ENCODE peak calls at places on chromosome 13, in four cellular contexts. Z is pulmonary artery endothelial cell, V is SW480, P is SW 1271. C is an unnamed sample.

GRCh38 chr13:36030670-36031331 is 100.4 kb downstream of the DCLK1 start:
- DNase-seq in Z (no peak), V (no peak), P (no peak), C (peak)

GRCh38 chr13:97435794-97436193 is 1.8 kb downstream of the RAP2A start:
- DNase-seq in V (peak), Z (no peak), P (no peak), C (no peak)

GRCh38 chr13:109385161-109385560 is 401.2 kb downstream of the IRS2 start:
- DNase-seq in P (no peak), V (no peak), Z (no peak), C (no peak)

GRCh38 chr13:58043971-58044370 is 412.4 kb downstream of the PCDH17 start:
- DNase-seq in Z (no peak), P (no peak), V (no peak), C (no peak)

GRCh38 chr13:23433171-23434153 is at the start of gene SACS:
- DNase-seq in P (no peak), Z (no peak), V (no peak), C (no peak)

GRCh38 chr13:109333893-109334651 is 452.3 kb downstream of the IRS2 start:
- DNase-seq in V (no peak), P (no peak), Z (no peak), C (no peak)

GRCh38 chr13:104678161-104678560 is 1611.9 kb upstream of the SLC10A2 start:
- DNase-seq in P (no peak), Z (no peak), V (no peak), C (no peak)

GRCh38 chr13:75787249-75787940 is 151.3 kb downstream of the LMO7 start:
- DNase-seq in P (no peak), V (no peak), Z (no peak), C (no peak)

GRCh38 chr13:87709947-87710346 is 38.8 kb downstream of the SLITRK5 start:
- DNase-seq in V (no peak), Z (no peak), P (no peak), C (no peak)

GRCh38 chr13:27524981-27525975 is 74.9 kb upstream of the MTIF3 start:
- DNase-seq in V (no peak), P (no peak), Z (no peak), C (no peak)

GRCh38 chr13:42720116-42720857 is 61.1 kb upstream of the FAM216B start:
- DNase-seq in P (peak), Z (no peak), V (peak), C (peak)

GRCh38 chr13:83943530-83944279 is 61.4 kb upstream of the SLITRK1 start:
- DNase-seq in P (no peak), Z (no peak), V (no peak), C (no peak)

GRCh38 chr13:33610471-33611015 is 207.4 kb upstream of the RFC3 start:
- DNase-seq in P (no peak), V (no peak), Z (no peak), C (no peak)

GRCh38 chr13:45184693-45185092 is 16.2 kb downstream of the KCTD4 start:
- DNase-seq in P (no peak), V (no peak), Z (no peak), C (no peak)

GRCh38 chr13:46478641-46479040 is 74.3 kb upstream of the LRCH1 start:
- DNase-seq in Z (no peak), P (no peak), V (no peak), C (no peak)

GRCh38 chr13:111202745-111203144 is 87.6 kb downstream of the ARHGEF7 start:
- DNase-seq in Z (peak), V (no peak), P (no peak), C (peak)

GRCh38 chr13:109144693-109145437 is 515.5 kb downstream of the MYO16 start:
- DNase-seq in V (no peak), P (no peak), Z (no peak), C (no peak)